ENCODE peak calls at places on chromosomes 1 and 21, in five cellular contexts. L is tibial nerve; G is brain microvascular endothelial cell; J is fibroblast of lung; U is CD8-positive, alpha-beta memory T cell. H is an unnamed sample.

GRCh38 chr1:17886838-17887441 is 131.8 kb downstream of the ACTL8 start:
- DNase-seq in L (no peak), G (no peak), J (no peak), U (no peak), H (no peak)

GRCh38 chr1:145999321-146000024 is 3.1 kb upstream of the TXNIP start:
- DNase-seq in L (no peak), G (no peak), J (no peak), U (peak; percentile 66), H (peak; percentile 56)

GRCh38 chr21:42336065-42336464 is 14.7 kb downstream of the TFF2 start:
- DNase-seq in L (no peak), G (peak; percentile 2), J (peak; percentile 1), U (no peak), H (no peak)

GRCh38 chr1:22184892-22185612 is 42.2 kb upstream of the WNT4 start:
- DNase-seq in L (no peak), G (peak; percentile 4), J (peak; percentile 5), U (peak; percentile 3), H (no peak)

GRCh38 chr21:42939581-42940413 is 14.4 kb upstream of the ERVH48-1 start:
- DNase-seq in L (peak; percentile 68), G (peak; percentile 95), J (peak; percentile 99), U (no peak), H (no peak)

GRCh38 chr1:228287541-228288425 is 79.9 kb downstream of the OBSCN start:
- DNase-seq in L (no peak), G (no peak), J (no peak), U (no peak), H (no peak)

GRCh38 chr1:226659641-226660040 is 79.4 kb downstream of the ITPKB start:
- DNase-seq in L (no peak), G (no peak), J (no peak), U (no peak), H (no peak)

GRCh38 chr1:244329591-244330317 is 122.0 kb downstream of the ADSS2 start:
- DNase-seq in L (no peak), G (no peak), J (no peak), U (no peak), H (no peak)

GRCh38 chr1:27150183-27150582 is 4.7 kb downstream of the SLC9A1 start:
- DNase-seq in L (no peak), G (no peak), J (no peak), U (no peak), H (no peak)

GRCh38 chr1:204446413-204447111 is 34.9 kb upstream of the PPP1R15B start:
- DNase-seq in L (no peak), G (peak; percentile 53), J (peak; percentile 67), U (peak; percentile 75), H (peak; percentile 76)

GRCh38 chr21:32189688-32190483 is 89.0 kb downstream of the MIS18A start:
- DNase-seq in L (no peak), G (no peak), J (no peak), U (no peak), H (no peak)

GRCh38 chr1:32242341-32242851 is 4.6 kb upstream of the FAM167B start:
- DNase-seq in L (no peak), G (no peak), J (peak; percentile 43), U (no peak), H (no peak)

GRCh38 chr21:17679002-17679600 is 66.4 kb upstream of the BTG3 start:
- DNase-seq in L (no peak), G (peak; percentile 53), J (peak; percentile 83), U (peak; percentile 58), H (peak; percentile 69)

GRCh38 chr1:26704629-26705028 is 8.8 kb downstream of the ARID1A start:
- DNase-seq in L (no peak), G (no peak), J (no peak), U (no peak), H (no peak)

GRCh38 chr1:174247472-174247871 is 88.2 kb downstream of the RABGAP1L start:
- DNase-seq in L (no peak), G (no peak), J (no peak), U (no peak), H (no peak)

GRCh38 chr21:35343046-35343816 is 294.1 kb upstream of the RUNX1 start:
- DNase-seq in L (no peak), G (no peak), J (no peak), U (no peak), H (peak; percentile 8)

GRCh38 chr1:240691521-240692338 is 79.8 kb upstream of the GREM2 start:
- DNase-seq in L (no peak), G (peak; percentile 24), J (peak; percentile 63), U (no peak), H (peak; percentile 12)

GRCh38 chr1:235425357-235425756 is 58.1 kb downstream of the TBCE start:
- DNase-seq in L (no peak), G (no peak), J (no peak), U (no peak), H (no peak)
- H3K27ac ChIP-seq in L (no peak overlapping the region), G (no peak overlapping the region), J (no peak overlapping the region), U (no peak overlapping the region), H (no peak overlapping the region)

GRCh38 chr1:155860939-155861496 is 1.7 kb downstream of the SYT11 start:
- DNase-seq in L (no peak), G (no peak), J (no peak), U (no peak), H (no peak)
- H3K4me3 ChIP-seq in L (peak overlapping the region; percentile 58), G (peak overlapping the region; percentile 57), J (peak overlapping the region; percentile 70), U (no peak overlapping the region), H (no peak overlapping the region)

DNA sequence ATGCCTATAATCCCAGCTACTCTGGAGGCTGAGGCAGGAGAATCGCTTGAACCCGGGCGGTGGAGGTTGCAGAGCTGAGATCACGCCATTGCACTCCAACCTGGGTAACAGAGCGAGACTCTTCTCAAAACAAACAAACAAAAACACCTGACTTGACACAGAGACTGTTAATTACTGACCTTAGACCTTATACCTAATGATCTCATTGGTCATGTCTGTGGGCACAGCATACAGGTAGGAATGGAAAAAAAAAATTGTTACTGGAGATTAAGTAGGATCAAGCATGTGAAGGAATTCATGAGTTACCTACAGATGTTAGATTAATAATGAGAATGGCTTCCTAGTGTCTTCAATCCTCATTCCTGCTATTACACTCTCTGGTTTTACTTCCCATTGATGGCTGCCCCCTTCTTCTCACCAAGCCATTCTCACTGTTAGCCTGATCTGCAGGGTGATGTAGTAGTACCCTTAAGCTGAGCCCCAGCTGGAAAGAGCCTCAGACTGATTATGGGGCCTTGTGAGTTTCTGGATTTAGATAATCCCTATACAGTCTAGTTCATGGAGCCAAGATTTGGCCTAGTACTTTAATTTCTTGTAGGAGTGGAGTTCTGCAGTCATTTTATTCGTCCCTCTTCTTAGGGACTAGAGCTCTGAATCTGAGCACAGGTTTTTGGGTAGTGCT is 8.8 kb downstream of the TBCE start:
- DNase-seq in L (no peak), G (no peak), J (no peak), U (no peak), H (no peak)
- H3K27me3 ChIP-seq in L (no peaks in the 10 kb centered on the region), G (no peaks in the 10 kb centered on the region), J (no peaks in the 10 kb centered on the region), U (no peaks in the 10 kb centered on the region), H (no peaks in the 10 kb centered on the region)

GRCh38 chr1:243288062-243288461 is 32.2 kb downstream of the SDCCAG8 start:
- DNase-seq in L (no peak), G (no peak), J (no peak), U (no peak), H (no peak)
- H3K27ac ChIP-seq in L (no peak overlapping the region), G (peak overlapping the region; percentile 74), J (peak overlapping the region; percentile 66), U (no peak overlapping the region), H (no peak overlapping the region)

GRCh38 chr1:39145651-39145970 is 58.9 kb upstream of the MACF1 start:
- DNase-seq in L (no peak), G (no peak), J (no peak), U (no peak), H (no peak)
- H3K4me3 ChIP-seq in L (no peak overlapping the region), G (no peak overlapping the region), J (no peak overlapping the region), U (no peak overlapping the region), H (no peak overlapping the region)

DNA sequence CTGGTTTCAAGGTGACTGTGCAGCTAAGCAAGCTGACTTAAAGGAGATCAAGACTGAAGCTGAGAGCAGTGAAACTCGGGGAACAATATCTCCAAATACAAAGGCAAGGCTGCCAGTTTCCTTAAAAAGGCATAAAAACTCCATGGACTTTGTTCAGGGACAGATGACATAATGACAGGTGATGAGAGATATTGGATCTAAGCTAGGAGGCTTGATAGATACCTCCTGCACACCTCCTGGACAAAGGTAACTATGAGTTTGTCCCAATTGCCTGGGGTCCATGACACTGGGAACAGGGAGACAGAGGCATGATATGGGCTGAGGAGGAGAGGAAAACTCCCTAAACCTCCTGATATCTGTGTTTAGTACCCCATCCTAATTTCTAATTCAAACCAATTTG is 55.2 kb downstream of the PRKAB2 start:
- DNase-seq in L (no peak), G (no peak), J (no peak), U (no peak), H (no peak)
- H3K27me3 ChIP-seq in L (no peaks in the 10 kb centered on the region), G (no peaks in the 10 kb centered on the region), J (no peaks in the 10 kb centered on the region), U (no peaks in the 10 kb centered on the region), H (no peaks in the 10 kb centered on the region)

DNA sequence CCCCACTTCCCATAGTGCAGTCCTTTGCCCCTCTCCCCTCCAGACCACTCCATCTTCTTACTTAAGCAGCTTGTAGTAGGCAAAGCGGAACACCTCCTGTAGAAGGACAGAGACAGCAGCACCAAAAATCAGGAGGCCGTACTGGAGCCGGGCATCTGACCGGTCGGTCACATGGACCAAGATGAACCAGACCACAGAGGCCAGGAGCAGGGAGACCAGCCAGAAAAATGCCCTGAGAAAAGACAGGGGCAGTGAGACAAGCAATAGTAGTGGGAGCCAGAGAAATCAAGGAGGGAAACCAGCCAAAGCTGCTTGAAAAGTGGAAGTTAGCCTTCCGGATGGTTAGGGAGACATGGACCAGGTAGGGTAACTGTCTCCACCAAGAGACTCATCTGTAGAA is 920 bp downstream of the APH1A start:
- DNase-seq in L (no peak), G (no peak), J (no peak), U (no peak), H (no peak)
- H3K27ac ChIP-seq in L (peak overlapping the region; percentile 76), G (peak overlapping the region; percentile 77), J (peak overlapping the region; percentile 91), U (peak overlapping the region; percentile 94), H (peak overlapping the region; percentile 96)

H was measured in CD4-positive, alpha-beta memory T cell.